ENCODE peak calls at places on chromosomes 16 and 17, in eight cellular contexts. One of them, this sample, is unnamed.

GRCh38 chr16:48535369-48535787 is 74.6 kb downstream of the N4BP1 start:
- DNase-seq in brain microvascular endothelial cell: no peak
- DNase-seq in progenitor cell of endocrine pancreas: no peak
- DNase-seq in astrocyte of the spinal cord: no peak
- DNase-seq in tibial artery: no peak
- DNase-seq in D721Med: no peak
- DNase-seq in nephron progenitor cell: no peak
- DNase-seq in GM10248: no peak
- DNase-seq in this sample: no peak

GRCh38 chr16:17544304-17544703 is 73.5 kb upstream of the XYLT1 start:
- DNase-seq in brain microvascular endothelial cell: no peak
- DNase-seq in progenitor cell of endocrine pancreas: no peak
- DNase-seq in astrocyte of the spinal cord: no peak
- DNase-seq in tibial artery: no peak
- DNase-seq in D721Med: no peak
- DNase-seq in nephron progenitor cell: no peak
- DNase-seq in GM10248: no peak
- DNase-seq in this sample: no peak

GRCh38 chr17:38333635-38334295 is 10.0 kb downstream of the GPR179 start:
- DNase-seq in brain microvascular endothelial cell: no peak
- DNase-seq in progenitor cell of endocrine pancreas: peak
- DNase-seq in astrocyte of the spinal cord: no peak
- DNase-seq in tibial artery: no peak
- DNase-seq in D721Med: peak
- DNase-seq in nephron progenitor cell: peak
- DNase-seq in GM10248: peak
- DNase-seq in this sample: peak

GRCh38 chr16:52872706-52873105 is 180.0 kb downstream of the CHD9NB start:
- DNase-seq in brain microvascular endothelial cell: no peak
- DNase-seq in progenitor cell of endocrine pancreas: no peak
- DNase-seq in astrocyte of the spinal cord: no peak
- DNase-seq in tibial artery: no peak
- DNase-seq in D721Med: no peak
- DNase-seq in nephron progenitor cell: no peak
- DNase-seq in GM10248: no peak
- DNase-seq in this sample: no peak

GRCh38 chr17:79413591-79413990 is 197.3 kb downstream of the RBFOX3 start:
- DNase-seq in brain microvascular endothelial cell: no peak
- DNase-seq in progenitor cell of endocrine pancreas: no peak
- DNase-seq in astrocyte of the spinal cord: no peak
- DNase-seq in tibial artery: no peak
- DNase-seq in D721Med: no peak
- DNase-seq in nephron progenitor cell: no peak
- DNase-seq in GM10248: no peak
- DNase-seq in this sample: no peak

GRCh38 chr17:64420143-64420670 is 28.7 kb upstream of the MILR1 start:
- DNase-seq in brain microvascular endothelial cell: peak
- DNase-seq in progenitor cell of endocrine pancreas: no peak
- DNase-seq in astrocyte of the spinal cord: peak
- DNase-seq in tibial artery: no peak
- DNase-seq in D721Med: peak
- DNase-seq in nephron progenitor cell: peak
- DNase-seq in GM10248: peak
- DNase-seq in this sample: peak

GRCh38 chr17:67779098-67779672 is 46.1 kb upstream of the BPTF start:
- DNase-seq in brain microvascular endothelial cell: peak
- DNase-seq in progenitor cell of endocrine pancreas: no peak
- DNase-seq in astrocyte of the spinal cord: peak
- DNase-seq in tibial artery: peak
- DNase-seq in D721Med: peak
- DNase-seq in nephron progenitor cell: peak
- DNase-seq in GM10248: peak
- DNase-seq in this sample: peak

GRCh38 chr16:86681440-86681838 is 103.1 kb downstream of the FOXL1 start:
- DNase-seq in brain microvascular endothelial cell: peak
- DNase-seq in progenitor cell of endocrine pancreas: no peak
- DNase-seq in astrocyte of the spinal cord: no peak
- DNase-seq in tibial artery: peak
- DNase-seq in D721Med: no peak
- DNase-seq in nephron progenitor cell: no peak
- DNase-seq in GM10248: no peak
- DNase-seq in this sample: no peak

GRCh38 chr16:12511708-12512107 is 292.0 kb downstream of the CPPED1 start:
- DNase-seq in brain microvascular endothelial cell: no peak
- DNase-seq in progenitor cell of endocrine pancreas: no peak
- DNase-seq in astrocyte of the spinal cord: no peak
- DNase-seq in tibial artery: no peak
- DNase-seq in D721Med: no peak
- DNase-seq in nephron progenitor cell: no peak
- DNase-seq in GM10248: no peak
- DNase-seq in this sample: no peak

GRCh38 chr17:193426-193810 is 12.0 kb upstream of the DOC2B start:
- DNase-seq in brain microvascular endothelial cell: no peak
- DNase-seq in progenitor cell of endocrine pancreas: no peak
- DNase-seq in astrocyte of the spinal cord: no peak
- DNase-seq in tibial artery: no peak
- DNase-seq in D721Med: no peak
- DNase-seq in nephron progenitor cell: no peak
- DNase-seq in GM10248: no peak
- DNase-seq in this sample: no peak

GRCh38 chr17:44565866-44566443 is 8.7 kb downstream of the FZD2 start:
- DNase-seq in brain microvascular endothelial cell: no peak
- DNase-seq in progenitor cell of endocrine pancreas: no peak
- DNase-seq in astrocyte of the spinal cord: no peak
- DNase-seq in tibial artery: no peak
- DNase-seq in D721Med: no peak
- DNase-seq in nephron progenitor cell: no peak
- DNase-seq in GM10248: no peak
- DNase-seq in this sample: no peak

GRCh38 chr16:80719573-80719972 is 84.8 kb downstream of the CDYL2 start:
- DNase-seq in brain microvascular endothelial cell: no peak
- DNase-seq in progenitor cell of endocrine pancreas: no peak
- DNase-seq in astrocyte of the spinal cord: no peak
- DNase-seq in tibial artery: no peak
- DNase-seq in D721Med: no peak
- DNase-seq in nephron progenitor cell: no peak
- DNase-seq in GM10248: no peak
- DNase-seq in this sample: no peak

DNA sequence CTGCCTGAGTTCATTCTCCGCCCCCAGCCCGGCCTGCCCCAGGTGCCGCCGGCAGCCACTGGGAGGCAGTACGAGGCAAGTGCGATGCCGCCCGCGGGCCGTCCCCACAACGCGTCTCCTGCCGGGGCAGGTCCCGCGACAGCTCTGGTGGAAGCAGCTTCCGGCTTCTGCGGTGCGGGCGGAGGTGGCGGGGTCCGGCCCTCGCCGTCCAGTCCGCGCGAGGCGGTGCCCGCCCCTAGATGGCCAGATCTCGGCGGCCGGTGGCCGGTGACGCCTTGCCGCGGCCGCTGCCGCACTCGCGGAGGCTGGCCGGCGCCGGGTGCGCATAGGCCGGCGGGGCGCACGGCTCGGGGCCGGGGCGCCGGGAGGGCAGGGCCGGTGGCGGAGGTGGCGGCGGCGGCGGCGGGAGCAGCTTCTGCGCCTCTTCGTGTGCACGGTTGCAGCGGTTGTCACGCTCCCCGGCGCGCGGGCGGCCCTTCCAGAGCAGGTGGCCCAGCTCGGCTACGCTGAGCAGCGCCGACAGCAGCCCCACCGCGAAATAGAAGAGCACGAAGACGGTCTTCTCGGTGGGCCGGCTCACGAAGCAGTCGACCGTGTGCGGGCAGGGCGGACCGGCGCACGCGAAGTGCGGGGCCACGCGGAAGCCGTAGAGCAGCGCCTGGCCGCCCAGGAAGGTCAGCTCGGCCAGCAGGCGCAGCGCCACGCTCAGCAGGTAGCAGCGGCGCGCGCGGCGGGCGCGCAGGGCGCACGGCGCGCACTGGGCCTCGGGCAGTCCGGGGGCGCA is 1.6 kb downstream of the GJD3 start:
- DNase-seq in brain microvascular endothelial cell: peak
- DNase-seq in progenitor cell of endocrine pancreas: peak
- DNase-seq in astrocyte of the spinal cord: peak
- DNase-seq in tibial artery: no peak
- DNase-seq in D721Med: peak
- DNase-seq in nephron progenitor cell: peak
- DNase-seq in GM10248: peak
- DNase-seq in this sample: peak
- TF ChIP-seq CTCF in brain microvascular endothelial cell: peak
- TF ChIP-seq CTCF in progenitor cell of endocrine pancreas: peak
- TF ChIP-seq CTCF in astrocyte of the spinal cord: peak
- TF ChIP-seq CTCF in tibial artery: peak
- TF ChIP-seq CTCF in D721Med: peak
- TF ChIP-seq CTCF in nephron progenitor cell: peak
- TF ChIP-seq CTCF in GM10248: peak
- TF ChIP-seq CTCF in this sample: peak

GRCh38 chr16:4805231-4805630 is 2.8 kb upstream of the ROGDI start:
- DNase-seq in brain microvascular endothelial cell: no peak
- DNase-seq in progenitor cell of endocrine pancreas: no peak
- DNase-seq in astrocyte of the spinal cord: no peak
- DNase-seq in tibial artery: no peak
- DNase-seq in D721Med: no peak
- DNase-seq in nephron progenitor cell: no peak
- DNase-seq in GM10248: no peak
- DNase-seq in this sample: no peak
- TF ChIP-seq CTCF in brain microvascular endothelial cell: no peak
- TF ChIP-seq CTCF in progenitor cell of endocrine pancreas: no peak
- TF ChIP-seq CTCF in astrocyte of the spinal cord: no peak
- TF ChIP-seq CTCF in tibial artery: no peak
- TF ChIP-seq CTCF in D721Med: no peak
- TF ChIP-seq CTCF in nephron progenitor cell: no peak
- TF ChIP-seq CTCF in GM10248: no peak
- TF ChIP-seq CTCF in this sample: no peak

GRCh38 chr16:82016964-82017363 is 5.7 kb upstream of the SDR42E1 start:
- DNase-seq in brain microvascular endothelial cell: no peak
- DNase-seq in progenitor cell of endocrine pancreas: no peak
- DNase-seq in astrocyte of the spinal cord: peak
- DNase-seq in tibial artery: no peak
- DNase-seq in D721Med: no peak
- DNase-seq in nephron progenitor cell: no peak
- DNase-seq in GM10248: no peak
- DNase-seq in this sample: no peak

GRCh38 chr16:82011199-82011641 is at the start of gene SDR42E1:
- DNase-seq in brain microvascular endothelial cell: no peak
- DNase-seq in progenitor cell of endocrine pancreas: no peak
- DNase-seq in astrocyte of the spinal cord: no peak
- DNase-seq in tibial artery: no peak
- DNase-seq in D721Med: no peak
- DNase-seq in nephron progenitor cell: no peak
- DNase-seq in GM10248: peak
- DNase-seq in this sample: no peak

GRCh38 chr16:82010649-82011048 is 621 bp downstream of the SDR42E1 start:
- DNase-seq in brain microvascular endothelial cell: no peak
- DNase-seq in progenitor cell of endocrine pancreas: no peak
- DNase-seq in astrocyte of the spinal cord: no peak
- DNase-seq in tibial artery: no peak
- DNase-seq in D721Med: no peak
- DNase-seq in nephron progenitor cell: no peak
- DNase-seq in GM10248: no peak
- DNase-seq in this sample: no peak

GRCh38 chr16:82020051-82020450 is 8.8 kb upstream of the SDR42E1 start:
- DNase-seq in brain microvascular endothelial cell: no peak
- DNase-seq in progenitor cell of endocrine pancreas: no peak
- DNase-seq in astrocyte of the spinal cord: no peak
- DNase-seq in tibial artery: no peak
- DNase-seq in D721Med: no peak
- DNase-seq in nephron progenitor cell: no peak
- DNase-seq in GM10248: no peak
- DNase-seq in this sample: no peak

GRCh38 chr16:82016268-82016667 is 5.0 kb upstream of the SDR42E1 start:
- DNase-seq in brain microvascular endothelial cell: peak
- DNase-seq in progenitor cell of endocrine pancreas: no peak
- DNase-seq in astrocyte of the spinal cord: peak
- DNase-seq in tibial artery: no peak
- DNase-seq in D721Med: no peak
- DNase-seq in nephron progenitor cell: no peak
- DNase-seq in GM10248: no peak
- DNase-seq in this sample: no peak
- TF ChIP-seq CTCF in brain microvascular endothelial cell: peak
- TF ChIP-seq CTCF in progenitor cell of endocrine pancreas: peak
- TF ChIP-seq CTCF in astrocyte of the spinal cord: peak
- TF ChIP-seq CTCF in tibial artery: no peak
- TF ChIP-seq CTCF in D721Med: no peak
- TF ChIP-seq CTCF in nephron progenitor cell: no peak
- TF ChIP-seq CTCF in GM10248: no peak
- TF ChIP-seq CTCF in this sample: peak

GRCh38 chr16:74472010-74472409 is 50.7 kb upstream of the CLEC18B start:
- DNase-seq in brain microvascular endothelial cell: no peak
- DNase-seq in progenitor cell of endocrine pancreas: no peak
- DNase-seq in astrocyte of the spinal cord: no peak
- DNase-seq in tibial artery: no peak
- DNase-seq in D721Med: no peak
- DNase-seq in nephron progenitor cell: no peak
- DNase-seq in GM10248: no peak
- DNase-seq in this sample: no peak

GRCh38 chr16:74466872-74467271 is 45.6 kb upstream of the CLEC18B start:
- DNase-seq in brain microvascular endothelial cell: no peak
- DNase-seq in progenitor cell of endocrine pancreas: no peak
- DNase-seq in astrocyte of the spinal cord: no peak
- DNase-seq in tibial artery: no peak
- DNase-seq in D721Med: no peak
- DNase-seq in nephron progenitor cell: no peak
- DNase-seq in GM10248: no peak
- DNase-seq in this sample: no peak

GRCh38 chr16:74469946-74470478 is 48.7 kb upstream of the CLEC18B start:
- DNase-seq in brain microvascular endothelial cell: no peak
- DNase-seq in progenitor cell of endocrine pancreas: no peak
- DNase-seq in astrocyte of the spinal cord: no peak
- DNase-seq in tibial artery: no peak
- DNase-seq in D721Med: no peak
- DNase-seq in nephron progenitor cell: no peak
- DNase-seq in GM10248: no peak
- DNase-seq in this sample: no peak

GRCh38 chr16:74465851-74466685 is 44.8 kb upstream of the CLEC18B start:
- DNase-seq in brain microvascular endothelial cell: no peak
- DNase-seq in progenitor cell of endocrine pancreas: no peak
- DNase-seq in astrocyte of the spinal cord: no peak
- DNase-seq in tibial artery: no peak
- DNase-seq in D721Med: no peak
- DNase-seq in nephron progenitor cell: no peak
- DNase-seq in GM10248: no peak
- DNase-seq in this sample: no peak

GRCh38 chr16:74468807-74469511 is 47.7 kb upstream of the CLEC18B start:
- DNase-seq in brain microvascular endothelial cell: no peak
- DNase-seq in progenitor cell of endocrine pancreas: no peak
- DNase-seq in astrocyte of the spinal cord: no peak
- DNase-seq in tibial artery: no peak
- DNase-seq in D721Med: no peak
- DNase-seq in nephron progenitor cell: no peak
- DNase-seq in GM10248: no peak
- DNase-seq in this sample: no peak
- TF ChIP-seq CTCF in brain microvascular endothelial cell: no peak
- TF ChIP-seq CTCF in progenitor cell of endocrine pancreas: no peak
- TF ChIP-seq CTCF in astrocyte of the spinal cord: no peak
- TF ChIP-seq CTCF in tibial artery: no peak
- TF ChIP-seq CTCF in D721Med: no peak
- TF ChIP-seq CTCF in nephron progenitor cell: no peak
- TF ChIP-seq CTCF in GM10248: no peak
- TF ChIP-seq CTCF in this sample: no peak

This sample was measured in neural crest cell.